ENCODE peak calls at places on chromosomes 13 and 19, in seven cellular contexts. F, L, Z, W, U, E and Y are unnamed samples.

GRCh38 chr19:17088552-17088951 is 13.0 kb downstream of the MYO9B start:
- DNase-seq in F (no peak), L (no peak), Z (no peak), W (no peak), U (no peak), E (no peak), Y (no peak)

GRCh38 chr13:51970251-51970793 is 40.9 kb downstream of the ATP7B start:
- DNase-seq in F (no peak), L (no peak), Z (no peak), W (no peak), U (peak), E (no peak), Y (no peak)

GRCh38 chr19:54653181-54653809 is 9.5 kb upstream of the LILRB4 start:
- DNase-seq in F (peak), L (peak), Z (peak), W (no peak), U (no peak), E (peak), Y (peak)

GRCh38 chr13:111597041-111598017 is 276.9 kb downstream of the TEX29 start:
- DNase-seq in F (no peak), L (no peak), Z (no peak), W (no peak), U (no peak), E (no peak), Y (no peak)

GRCh38 chr19:54434112-54434861 is 14.7 kb upstream of the LENG8 start:
- DNase-seq in F (no peak), L (no peak), Z (no peak), W (no peak), U (no peak), E (no peak), Y (no peak)

GRCh38 chr19:3055741-3056453 is 6.4 kb downstream of the TLE5 start:
- DNase-seq in F (no peak), L (no peak), Z (peak), W (peak), U (no peak), E (no peak), Y (no peak)

GRCh38 chr19:925087-925911 is 536 bp upstream of the ARID3A start:
- DNase-seq in F (peak), L (peak), Z (peak), W (peak), U (peak), E (peak), Y (peak)

GRCh38 chr19:53808710-53809125 is 15.4 kb downstream of the NLRP12 start:
- DNase-seq in F (peak), L (peak), Z (no peak), W (no peak), U (no peak), E (peak), Y (peak)

GRCh38 chr13:34730966-34731365 is 211.1 kb upstream of the NBEA start:
- DNase-seq in F (no peak), L (no peak), Z (no peak), W (no peak), U (no peak), E (no peak), Y (no peak)

GRCh38 chr13:68304287-68304893 is 1074.3 kb upstream of the PCDH9 start:
- DNase-seq in F (peak), L (peak), Z (no peak), W (no peak), U (no peak), E (peak), Y (peak)

GRCh38 chr13:97853550-97853949 is 99.9 kb upstream of the IPO5 start:
- DNase-seq in F (no peak), L (no peak), Z (no peak), W (no peak), U (no peak), E (peak), Y (no peak)

GRCh38 chr19:33621811-33622504 is at the start of gene CHST8:
- DNase-seq in F (no peak), L (no peak), Z (no peak), W (no peak), U (no peak), E (peak), Y (peak)

GRCh38 chr13:26247011-26247410 is 6.9 kb upstream of the CDK8 start:
- DNase-seq in F (no peak), L (no peak), Z (peak), W (no peak), U (no peak), E (no peak), Y (no peak)

GRCh38 chr13:40207110-40207478 is 459.3 kb downstream of the FOXO1 start:
- DNase-seq in F (peak), L (no peak), Z (no peak), W (no peak), U (no peak), E (no peak), Y (no peak)

GRCh38 chr13:48571121-48571901 is 38.4 kb upstream of the RCBTB2 start:
- DNase-seq in F (peak), L (peak), Z (no peak), W (no peak), U (no peak), E (peak), Y (peak)

GRCh38 chr19:45161715-45162463 is 1.1 kb upstream of the NKPD1 start:
- DNase-seq in F (no peak), L (peak), Z (no peak), W (no peak), U (no peak), E (peak), Y (no peak)

GRCh38 chr13:37023871-37024270 is 23.3 kb downstream of the EXOSC8 start:
- DNase-seq in F (no peak), L (peak), Z (no peak), W (no peak), U (no peak), E (peak), Y (no peak)

GRCh38 chr19:46073268-46073922 is 32.6 kb upstream of the IGFL4 start:
- DNase-seq in F (no peak), L (peak), Z (no peak), W (no peak), U (no peak), E (peak), Y (no peak)

GRCh38 chr13:44231786-44232516 is 141.7 kb upstream of the SERP2 start:
- DNase-seq in F (no peak), L (peak), Z (peak), W (peak), U (no peak), E (peak), Y (no peak)

GRCh38 chr13:37479901-37480300 is 118.7 kb downstream of the POSTN start:
- DNase-seq in F (no peak), L (no peak), Z (no peak), W (no peak), U (no peak), E (peak), Y (no peak)

GRCh38 chr19:39236527-39236926 is 8.3 kb downstream of the IFNL3 start:
- DNase-seq in F (no peak), L (no peak), Z (no peak), W (no peak), U (no peak), E (no peak), Y (no peak)

GRCh38 chr13:48505597-48506091 is 27.2 kb downstream of the RCBTB2 start:
- DNase-seq in F (peak), L (no peak), Z (no peak), W (peak), U (peak), E (no peak), Y (peak)

GRCh38 chr13:64446372-64446771 is 2783.8 kb downstream of the PCDH9 start:
- DNase-seq in F (no peak), L (no peak), Z (no peak), W (no peak), U (no peak), E (no peak), Y (no peak)

GRCh38 chr13:107867701-107868661 is 347.4 kb downstream of the LIG4 start:
- DNase-seq in F (no peak), L (peak), Z (peak), W (peak), U (no peak), E (peak), Y (peak)

GRCh38 chr19:24140099-24140498 is 53.1 kb downstream of the ZNF254 start:
- DNase-seq in F (no peak), L (peak), Z (peak), W (no peak), U (no peak), E (peak), Y (no peak)

GRCh38 chr19:7895565-7895964 is 7.3 kb downstream of the LRRC8E start:
- DNase-seq in F (no peak), L (no peak), Z (no peak), W (no peak), U (no peak), E (no peak), Y (no peak)

GRCh38 chr13:109773276-109773675 is 13.1 kb downstream of the IRS2 start:
- DNase-seq in F (no peak), L (peak), Z (no peak), W (no peak), U (no peak), E (peak), Y (no peak)

GRCh38 chr13:71046360-71047079 is 820.5 kb downstream of the DACH1 start:
- DNase-seq in F (no peak), L (no peak), Z (no peak), W (no peak), U (no peak), E (no peak), Y (no peak)

GRCh38 chr19:41879670-41880328 is 2.7 kb downstream of the CD79A start:
- DNase-seq in F (no peak), L (no peak), Z (no peak), W (no peak), U (no peak), E (no peak), Y (no peak)

GRCh38 chr19:29625316-29625715 is 19.2 kb downstream of the POP4 start:
- DNase-seq in F (no peak), L (no peak), Z (no peak), W (no peak), U (no peak), E (no peak), Y (no peak)

GRCh38 chr19:2283835-2284507 is 2.0 kb upstream of the PEAK3 start:
- DNase-seq in F (no peak), L (no peak), Z (no peak), W (no peak), U (no peak), E (no peak), Y (no peak)

GRCh38 chr13:38880397-38880796 is 110.2 kb downstream of the STOML3 start:
- DNase-seq in F (no peak), L (no peak), Z (no peak), W (no peak), U (no peak), E (no peak), Y (no peak)

GRCh38 chr13:25114220-25114619 is 18.3 kb downstream of the PABPC3 start:
- DNase-seq in F (peak), L (peak), Z (peak), W (peak), U (peak), E (peak), Y (peak)

GRCh38 chr19:10270180-10270615 is 722 bp upstream of the ICAM1 start:
- DNase-seq in F (no peak), L (no peak), Z (no peak), W (peak), U (no peak), E (peak), Y (peak)

GRCh38 chr13:92172191-92172590 is 773.8 kb downstream of the GPC5 start:
- DNase-seq in F (no peak), L (peak), Z (no peak), W (no peak), U (no peak), E (no peak), Y (no peak)